ENCODE peak calls at places on chromosomes 6 and 20, in seven cellular contexts. M is naive thymus-derived CD8-positive, alpha-beta T cell; P is NCI-H2081; N is WTC11; F is kidney glomerular epithelial cell; L is HCEC 1CT; Q is fibroblast of mammary gland. I is an unnamed sample.

GRCh38 chr6:16265351-16266341 is 27.3 kb downstream of the GMPR start:
- DNase-seq in M (no peak), P (no peak), N (no peak), F (no peak), L (no peak), Q (no peak), I (no peak)

GRCh38 chr20:22379472-22379871 is 204.9 kb downstream of the FOXA2 start:
- DNase-seq in M (no peak), P (peak), N (no peak), F (peak), L (no peak), Q (peak), I (no peak)

GRCh38 chr20:21019831-21020655 is 86.1 kb downstream of the LINC00237 start:
- DNase-seq in M (no peak), P (no peak), N (no peak), F (no peak), L (no peak), Q (no peak), I (no peak)

GRCh38 chr6:79676785-79677736 is 45.9 kb downstream of the SH3BGRL2 start:
- DNase-seq in M (no peak), P (no peak), N (no peak), F (no peak), L (no peak), Q (peak), I (no peak)

GRCh38 chr6:14925025-14925595 is 320.8 kb upstream of the JARID2 start:
- DNase-seq in M (no peak), P (no peak), N (no peak), F (no peak), L (no peak), Q (no peak), I (no peak)

GRCh38 chr6:52815167-52816092 is 11.8 kb upstream of the GSTA1 start:
- DNase-seq in M (peak), P (peak), N (peak), F (peak), L (peak), Q (peak), I (no peak)

GRCh38 chr6:30893001-30893591 is 8.8 kb downstream of the DDR1 start:
- DNase-seq in M (no peak), P (no peak), N (no peak), F (no peak), L (no peak), Q (no peak), I (no peak)

GRCh38 chr20:52494244-52494643 is 302.7 kb upstream of the ZFP64 start:
- DNase-seq in M (peak), P (no peak), N (no peak), F (peak), L (peak), Q (peak), I (no peak)

GRCh38 chr6:3977875-3978711 is 100.8 kb downstream of the FAM217A start:
- DNase-seq in M (peak), P (no peak), N (peak), F (peak), L (peak), Q (peak), I (no peak)

GRCh38 chr20:32560989-32561830 is 23.9 kb downstream of the NOL4L start:
- DNase-seq in M (peak), P (peak), N (no peak), F (no peak), L (no peak), Q (no peak), I (peak)

GRCh38 chr20:20513720-20514119 is 145.8 kb downstream of the INSM1 start:
- DNase-seq in M (no peak), P (no peak), N (no peak), F (no peak), L (no peak), Q (no peak), I (no peak)

GRCh38 chr6:5541025-5541424 is 279.7 kb downstream of the FARS2 start:
- DNase-seq in M (no peak), P (no peak), N (no peak), F (no peak), L (no peak), Q (no peak), I (no peak)

GRCh38 chr20:12906401-12906800 is 102.4 kb upstream of the SPTLC3 start:
- DNase-seq in M (no peak), P (no peak), N (no peak), F (no peak), L (no peak), Q (no peak), I (no peak)

GRCh38 chr20:8094415-8094818 is 37.6 kb upstream of the PLCB1 start:
- DNase-seq in M (no peak), P (no peak), N (no peak), F (no peak), L (peak), Q (peak), I (no peak)

GRCh38 chr6:148446681-148447080 is 104.0 kb downstream of the SASH1 start:
- DNase-seq in M (no peak), P (no peak), N (no peak), F (no peak), L (no peak), Q (no peak), I (no peak)

GRCh38 chr6:124962617-124963415 is 579 bp downstream of the RNF217 start:
- DNase-seq in M (peak), P (peak), N (peak), F (peak), L (peak), Q (no peak), I (no peak)

GRCh38 chr6:114735118-114735730 is 392.4 kb upstream of the HS3ST5 start:
- DNase-seq in M (no peak), P (no peak), N (no peak), F (peak), L (no peak), Q (no peak), I (no peak)

GRCh38 chr20:62025394-62025793 is 40.3 kb downstream of the TAF4 start:
- DNase-seq in M (no peak), P (no peak), N (no peak), F (no peak), L (no peak), Q (no peak), I (no peak)

GRCh38 chr6:11900662-11901598 is 111.2 kb upstream of the HIVEP1 start:
- DNase-seq in M (peak), P (no peak), N (no peak), F (no peak), L (no peak), Q (no peak), I (no peak)